ENCODE peak calls at places on chromosome 2, in six cellular contexts. One of them, this sample, is unnamed.

GRCh38 chr2:207792244-207792785 is 22.6 kb upstream of the FZD5 start:
- DNase-seq in stimulated activated CD8-positive, alpha-beta memory T cell treated with anti-CD3 and anti-CD28 coated beads, Interleukin-4, amount 100 ng/mL, for 4 hours: no peak
- DNase-seq in SJSA1: peak
- DNase-seq in fibroblast of the aortic adventitia: peak
- DNase-seq in left ventricle myocardium inferior: no peak
- DNase-seq in activated T-cell treated with anti-CD3 and anti-CD28 coated beads for 1 hour: no peak
- DNase-seq in this sample: peak

GRCh38 chr2:170191166-170191872 is 13.4 kb downstream of the MYO3B start:
- DNase-seq in left ventricle myocardium inferior: no peak
- DNase-seq in stimulated activated CD8-positive, alpha-beta memory T cell treated with anti-CD3 and anti-CD28 coated beads, Interleukin-4, amount 100 ng/mL, for 4 hours: no peak
- DNase-seq in activated T-cell treated with anti-CD3 and anti-CD28 coated beads for 1 hour: no peak
- DNase-seq in fibroblast of the aortic adventitia: no peak
- DNase-seq in SJSA1: no peak
- DNase-seq in this sample: no peak

GRCh38 chr2:197208841-197209240 is 101.7 kb downstream of the ANKRD44 start:
- DNase-seq in SJSA1: no peak
- DNase-seq in left ventricle myocardium inferior: no peak
- DNase-seq in fibroblast of the aortic adventitia: no peak
- DNase-seq in activated T-cell treated with anti-CD3 and anti-CD28 coated beads for 1 hour: no peak
- DNase-seq in stimulated activated CD8-positive, alpha-beta memory T cell treated with anti-CD3 and anti-CD28 coated beads, Interleukin-4, amount 100 ng/mL, for 4 hours: no peak
- DNase-seq in this sample: no peak

GRCh38 chr2:3696542-3696941 is 6.8 kb upstream of the DCDC2C start:
- DNase-seq in stimulated activated CD8-positive, alpha-beta memory T cell treated with anti-CD3 and anti-CD28 coated beads, Interleukin-4, amount 100 ng/mL, for 4 hours: no peak
- DNase-seq in left ventricle myocardium inferior: no peak
- DNase-seq in fibroblast of the aortic adventitia: no peak
- DNase-seq in activated T-cell treated with anti-CD3 and anti-CD28 coated beads for 1 hour: no peak
- DNase-seq in SJSA1: no peak
- DNase-seq in this sample: no peak

GRCh38 chr2:210833403-210833802 is 277.0 kb downstream of the CPS1 start:
- DNase-seq in left ventricle myocardium inferior: no peak
- DNase-seq in activated T-cell treated with anti-CD3 and anti-CD28 coated beads for 1 hour: no peak
- DNase-seq in fibroblast of the aortic adventitia: no peak
- DNase-seq in stimulated activated CD8-positive, alpha-beta memory T cell treated with anti-CD3 and anti-CD28 coated beads, Interleukin-4, amount 100 ng/mL, for 4 hours: no peak
- DNase-seq in SJSA1: no peak
- DNase-seq in this sample: no peak

GRCh38 chr2:141195087-141195486 is 935.7 kb downstream of the LRP1B start:
- DNase-seq in activated T-cell treated with anti-CD3 and anti-CD28 coated beads for 1 hour: no peak
- DNase-seq in SJSA1: no peak
- DNase-seq in stimulated activated CD8-positive, alpha-beta memory T cell treated with anti-CD3 and anti-CD28 coated beads, Interleukin-4, amount 100 ng/mL, for 4 hours: no peak
- DNase-seq in fibroblast of the aortic adventitia: no peak
- DNase-seq in left ventricle myocardium inferior: no peak
- DNase-seq in this sample: no peak

GRCh38 chr2:228039752-228040534 is 141.5 kb downstream of the SPHKAP start:
- DNase-seq in fibroblast of the aortic adventitia: peak
- DNase-seq in activated T-cell treated with anti-CD3 and anti-CD28 coated beads for 1 hour: no peak
- DNase-seq in stimulated activated CD8-positive, alpha-beta memory T cell treated with anti-CD3 and anti-CD28 coated beads, Interleukin-4, amount 100 ng/mL, for 4 hours: no peak
- DNase-seq in left ventricle myocardium inferior: no peak
- DNase-seq in SJSA1: peak
- DNase-seq in this sample: peak

GRCh38 chr2:80091237-80091636 is 213.3 kb downstream of the LRRTM1 start:
- DNase-seq in left ventricle myocardium inferior: no peak
- DNase-seq in stimulated activated CD8-positive, alpha-beta memory T cell treated with anti-CD3 and anti-CD28 coated beads, Interleukin-4, amount 100 ng/mL, for 4 hours: no peak
- DNase-seq in SJSA1: no peak
- DNase-seq in fibroblast of the aortic adventitia: no peak
- DNase-seq in activated T-cell treated with anti-CD3 and anti-CD28 coated beads for 1 hour: no peak
- DNase-seq in this sample: no peak

GRCh38 chr2:135916232-135916631 is 40.0 kb upstream of the MCM6 start:
- DNase-seq in SJSA1: peak
- DNase-seq in activated T-cell treated with anti-CD3 and anti-CD28 coated beads for 1 hour: no peak
- DNase-seq in stimulated activated CD8-positive, alpha-beta memory T cell treated with anti-CD3 and anti-CD28 coated beads, Interleukin-4, amount 100 ng/mL, for 4 hours: no peak
- DNase-seq in left ventricle myocardium inferior: no peak
- DNase-seq in fibroblast of the aortic adventitia: peak
- DNase-seq in this sample: no peak

GRCh38 chr2:9211496-9211895 is 4.9 kb downstream of the ASAP2 start:
- DNase-seq in fibroblast of the aortic adventitia: peak
- DNase-seq in activated T-cell treated with anti-CD3 and anti-CD28 coated beads for 1 hour: no peak
- DNase-seq in SJSA1: no peak
- DNase-seq in stimulated activated CD8-positive, alpha-beta memory T cell treated with anti-CD3 and anti-CD28 coated beads, Interleukin-4, amount 100 ng/mL, for 4 hours: no peak
- DNase-seq in left ventricle myocardium inferior: peak
- DNase-seq in this sample: no peak

GRCh38 chr2:38146917-38147307 is 71.0 kb upstream of the CYP1B1 start:
- DNase-seq in left ventricle myocardium inferior: no peak
- DNase-seq in SJSA1: peak
- DNase-seq in stimulated activated CD8-positive, alpha-beta memory T cell treated with anti-CD3 and anti-CD28 coated beads, Interleukin-4, amount 100 ng/mL, for 4 hours: no peak
- DNase-seq in activated T-cell treated with anti-CD3 and anti-CD28 coated beads for 1 hour: no peak
- DNase-seq in fibroblast of the aortic adventitia: peak
- DNase-seq in this sample: peak

GRCh38 chr2:198054299-198054698 is 249.9 kb downstream of the PLCL1 start:
- DNase-seq in activated T-cell treated with anti-CD3 and anti-CD28 coated beads for 1 hour: peak
- DNase-seq in SJSA1: no peak
- DNase-seq in stimulated activated CD8-positive, alpha-beta memory T cell treated with anti-CD3 and anti-CD28 coated beads, Interleukin-4, amount 100 ng/mL, for 4 hours: no peak
- DNase-seq in fibroblast of the aortic adventitia: peak
- DNase-seq in left ventricle myocardium inferior: peak
- DNase-seq in this sample: peak

GRCh38 chr2:129443235-129443884 is 536.1 kb upstream of the RAB6C start:
- DNase-seq in stimulated activated CD8-positive, alpha-beta memory T cell treated with anti-CD3 and anti-CD28 coated beads, Interleukin-4, amount 100 ng/mL, for 4 hours: no peak
- DNase-seq in SJSA1: no peak
- DNase-seq in left ventricle myocardium inferior: no peak
- DNase-seq in activated T-cell treated with anti-CD3 and anti-CD28 coated beads for 1 hour: no peak
- DNase-seq in fibroblast of the aortic adventitia: no peak
- DNase-seq in this sample: no peak

GRCh38 chr2:46010925-46011490 is 286.2 kb upstream of the EPAS1 start:
- DNase-seq in SJSA1: peak
- DNase-seq in stimulated activated CD8-positive, alpha-beta memory T cell treated with anti-CD3 and anti-CD28 coated beads, Interleukin-4, amount 100 ng/mL, for 4 hours: no peak
- DNase-seq in activated T-cell treated with anti-CD3 and anti-CD28 coated beads for 1 hour: no peak
- DNase-seq in fibroblast of the aortic adventitia: peak
- DNase-seq in left ventricle myocardium inferior: no peak
- DNase-seq in this sample: peak

GRCh38 chr2:154173919-154174318 is 302.2 kb downstream of the GALNT13 start:
- DNase-seq in stimulated activated CD8-positive, alpha-beta memory T cell treated with anti-CD3 and anti-CD28 coated beads, Interleukin-4, amount 100 ng/mL, for 4 hours: no peak
- DNase-seq in SJSA1: no peak
- DNase-seq in left ventricle myocardium inferior: no peak
- DNase-seq in activated T-cell treated with anti-CD3 and anti-CD28 coated beads for 1 hour: no peak
- DNase-seq in fibroblast of the aortic adventitia: no peak
- DNase-seq in this sample: no peak

GRCh38 chr2:12155308-12156061 is 409.1 kb downstream of the LPIN1 start:
- DNase-seq in left ventricle myocardium inferior: no peak
- DNase-seq in activated T-cell treated with anti-CD3 and anti-CD28 coated beads for 1 hour: no peak
- DNase-seq in fibroblast of the aortic adventitia: peak
- DNase-seq in stimulated activated CD8-positive, alpha-beta memory T cell treated with anti-CD3 and anti-CD28 coated beads, Interleukin-4, amount 100 ng/mL, for 4 hours: no peak
- DNase-seq in SJSA1: peak
- DNase-seq in this sample: no peak

GRCh38 chr2:127143851-127144782 is 37.2 kb upstream of the BIN1 start:
- DNase-seq in stimulated activated CD8-positive, alpha-beta memory T cell treated with anti-CD3 and anti-CD28 coated beads, Interleukin-4, amount 100 ng/mL, for 4 hours: no peak
- DNase-seq in activated T-cell treated with anti-CD3 and anti-CD28 coated beads for 1 hour: no peak
- DNase-seq in fibroblast of the aortic adventitia: peak
- DNase-seq in left ventricle myocardium inferior: no peak
- DNase-seq in SJSA1: peak
- DNase-seq in this sample: no peak

GRCh38 chr2:236047176-236047575 is 121.0 kb downstream of the GBX2 start:
- DNase-seq in left ventricle myocardium inferior: no peak
- DNase-seq in stimulated activated CD8-positive, alpha-beta memory T cell treated with anti-CD3 and anti-CD28 coated beads, Interleukin-4, amount 100 ng/mL, for 4 hours: no peak
- DNase-seq in fibroblast of the aortic adventitia: no peak
- DNase-seq in SJSA1: no peak
- DNase-seq in activated T-cell treated with anti-CD3 and anti-CD28 coated beads for 1 hour: no peak
- DNase-seq in this sample: no peak

GRCh38 chr2:151518802-151519201 is 109.1 kb downstream of the RIF1 start:
- DNase-seq in fibroblast of the aortic adventitia: no peak
- DNase-seq in SJSA1: no peak
- DNase-seq in stimulated activated CD8-positive, alpha-beta memory T cell treated with anti-CD3 and anti-CD28 coated beads, Interleukin-4, amount 100 ng/mL, for 4 hours: no peak
- DNase-seq in activated T-cell treated with anti-CD3 and anti-CD28 coated beads for 1 hour: no peak
- DNase-seq in left ventricle myocardium inferior: no peak
- DNase-seq in this sample: no peak

GRCh38 chr2:226794751-226795171 is 4.9 kb downstream of the IRS1 start:
- DNase-seq in stimulated activated CD8-positive, alpha-beta memory T cell treated with anti-CD3 and anti-CD28 coated beads, Interleukin-4, amount 100 ng/mL, for 4 hours: no peak
- DNase-seq in left ventricle myocardium inferior: no peak
- DNase-seq in activated T-cell treated with anti-CD3 and anti-CD28 coated beads for 1 hour: no peak
- DNase-seq in fibroblast of the aortic adventitia: peak
- DNase-seq in SJSA1: peak
- DNase-seq in this sample: no peak

GRCh38 chr2:239973392-239973791 is 51.8 kb downstream of the NDUFA10 start:
- DNase-seq in stimulated activated CD8-positive, alpha-beta memory T cell treated with anti-CD3 and anti-CD28 coated beads, Interleukin-4, amount 100 ng/mL, for 4 hours: no peak
- DNase-seq in SJSA1: no peak
- DNase-seq in left ventricle myocardium inferior: no peak
- DNase-seq in fibroblast of the aortic adventitia: no peak
- DNase-seq in activated T-cell treated with anti-CD3 and anti-CD28 coated beads for 1 hour: no peak
- DNase-seq in this sample: no peak

GRCh38 chr2:207937253-207937652 is 88.1 kb downstream of the PLEKHM3 start:
- DNase-seq in SJSA1: no peak
- DNase-seq in fibroblast of the aortic adventitia: no peak
- DNase-seq in stimulated activated CD8-positive, alpha-beta memory T cell treated with anti-CD3 and anti-CD28 coated beads, Interleukin-4, amount 100 ng/mL, for 4 hours: no peak
- DNase-seq in activated T-cell treated with anti-CD3 and anti-CD28 coated beads for 1 hour: no peak
- DNase-seq in left ventricle myocardium inferior: no peak
- DNase-seq in this sample: no peak

GRCh38 chr2:173354073-173354600 is 535 bp upstream of the CDCA7 start:
- DNase-seq in activated T-cell treated with anti-CD3 and anti-CD28 coated beads for 1 hour: no peak
- DNase-seq in left ventricle myocardium inferior: no peak
- DNase-seq in stimulated activated CD8-positive, alpha-beta memory T cell treated with anti-CD3 and anti-CD28 coated beads, Interleukin-4, amount 100 ng/mL, for 4 hours: no peak
- DNase-seq in SJSA1: no peak
- DNase-seq in fibroblast of the aortic adventitia: peak
- DNase-seq in this sample: peak

GRCh38 chr2:78506301-78506700 is 519.2 kb upstream of the REG3G start:
- DNase-seq in stimulated activated CD8-positive, alpha-beta memory T cell treated with anti-CD3 and anti-CD28 coated beads, Interleukin-4, amount 100 ng/mL, for 4 hours: no peak
- DNase-seq in fibroblast of the aortic adventitia: no peak
- DNase-seq in SJSA1: no peak
- DNase-seq in left ventricle myocardium inferior: no peak
- DNase-seq in activated T-cell treated with anti-CD3 and anti-CD28 coated beads for 1 hour: no peak
- DNase-seq in this sample: no peak

GRCh38 chr2:1546023-1546591 is 132.8 kb downstream of the TPO start:
- DNase-seq in SJSA1: peak
- DNase-seq in left ventricle myocardium inferior: no peak
- DNase-seq in activated T-cell treated with anti-CD3 and anti-CD28 coated beads for 1 hour: peak
- DNase-seq in stimulated activated CD8-positive, alpha-beta memory T cell treated with anti-CD3 and anti-CD28 coated beads, Interleukin-4, amount 100 ng/mL, for 4 hours: no peak
- DNase-seq in fibroblast of the aortic adventitia: peak
- DNase-seq in this sample: peak

GRCh38 chr2:12440731-12441130 is 276.0 kb upstream of the TRIB2 start:
- DNase-seq in fibroblast of the aortic adventitia: no peak
- DNase-seq in SJSA1: no peak
- DNase-seq in left ventricle myocardium inferior: no peak
- DNase-seq in stimulated activated CD8-positive, alpha-beta memory T cell treated with anti-CD3 and anti-CD28 coated beads, Interleukin-4, amount 100 ng/mL, for 4 hours: no peak
- DNase-seq in activated T-cell treated with anti-CD3 and anti-CD28 coated beads for 1 hour: no peak
- DNase-seq in this sample: no peak

GRCh38 chr2:151367571-151367970 is 10.2 kb downstream of the TNFAIP6 start:
- DNase-seq in activated T-cell treated with anti-CD3 and anti-CD28 coated beads for 1 hour: no peak
- DNase-seq in stimulated activated CD8-positive, alpha-beta memory T cell treated with anti-CD3 and anti-CD28 coated beads, Interleukin-4, amount 100 ng/mL, for 4 hours: no peak
- DNase-seq in left ventricle myocardium inferior: no peak
- DNase-seq in fibroblast of the aortic adventitia: no peak
- DNase-seq in SJSA1: no peak
- DNase-seq in this sample: no peak

GRCh38 chr2:186044761-186045160 is 306.2 kb downstream of the FSIP2 start:
- DNase-seq in left ventricle myocardium inferior: no peak
- DNase-seq in SJSA1: no peak
- DNase-seq in fibroblast of the aortic adventitia: no peak
- DNase-seq in activated T-cell treated with anti-CD3 and anti-CD28 coated beads for 1 hour: no peak
- DNase-seq in stimulated activated CD8-positive, alpha-beta memory T cell treated with anti-CD3 and anti-CD28 coated beads, Interleukin-4, amount 100 ng/mL, for 4 hours: no peak
- DNase-seq in this sample: no peak

GRCh38 chr2:43539991-43540860 is 55.6 kb downstream of the THADA start:
- DNase-seq in stimulated activated CD8-positive, alpha-beta memory T cell treated with anti-CD3 and anti-CD28 coated beads, Interleukin-4, amount 100 ng/mL, for 4 hours: no peak
- DNase-seq in left ventricle myocardium inferior: peak
- DNase-seq in fibroblast of the aortic adventitia: peak
- DNase-seq in SJSA1: no peak
- DNase-seq in activated T-cell treated with anti-CD3 and anti-CD28 coated beads for 1 hour: no peak
- DNase-seq in this sample: no peak

GRCh38 chr2:210577263-210578071 is 21.1 kb downstream of the CPS1 start:
- DNase-seq in SJSA1: peak
- DNase-seq in left ventricle myocardium inferior: no peak
- DNase-seq in activated T-cell treated with anti-CD3 and anti-CD28 coated beads for 1 hour: no peak
- DNase-seq in stimulated activated CD8-positive, alpha-beta memory T cell treated with anti-CD3 and anti-CD28 coated beads, Interleukin-4, amount 100 ng/mL, for 4 hours: no peak
- DNase-seq in fibroblast of the aortic adventitia: peak
- DNase-seq in this sample: peak

GRCh38 chr2:84919885-84920580 is 14.6 kb downstream of the TMSB10 start:
- DNase-seq in SJSA1: peak
- DNase-seq in fibroblast of the aortic adventitia: peak
- DNase-seq in activated T-cell treated with anti-CD3 and anti-CD28 coated beads for 1 hour: no peak
- DNase-seq in left ventricle myocardium inferior: no peak
- DNase-seq in stimulated activated CD8-positive, alpha-beta memory T cell treated with anti-CD3 and anti-CD28 coated beads, Interleukin-4, amount 100 ng/mL, for 4 hours: no peak
- DNase-seq in this sample: peak

GRCh38 chr2:148021059-148021985 is at the start of gene MBD5:
- DNase-seq in stimulated activated CD8-positive, alpha-beta memory T cell treated with anti-CD3 and anti-CD28 coated beads, Interleukin-4, amount 100 ng/mL, for 4 hours: peak
- DNase-seq in fibroblast of the aortic adventitia: peak
- DNase-seq in left ventricle myocardium inferior: no peak
- DNase-seq in activated T-cell treated with anti-CD3 and anti-CD28 coated beads for 1 hour: no peak
- DNase-seq in SJSA1: no peak
- DNase-seq in this sample: peak

GRCh38 chr2:86628091-86628522 is 4.4 kb upstream of the RNF103 start:
- DNase-seq in fibroblast of the aortic adventitia: no peak
- DNase-seq in left ventricle myocardium inferior: no peak
- DNase-seq in stimulated activated CD8-positive, alpha-beta memory T cell treated with anti-CD3 and anti-CD28 coated beads, Interleukin-4, amount 100 ng/mL, for 4 hours: no peak
- DNase-seq in SJSA1: no peak
- DNase-seq in activated T-cell treated with anti-CD3 and anti-CD28 coated beads for 1 hour: no peak
- DNase-seq in this sample: no peak

GRCh38 chr2:227545990-227546389 is 52.7 kb upstream of the SCYGR2 start:
- DNase-seq in SJSA1: no peak
- DNase-seq in fibroblast of the aortic adventitia: no peak
- DNase-seq in stimulated activated CD8-positive, alpha-beta memory T cell treated with anti-CD3 and anti-CD28 coated beads, Interleukin-4, amount 100 ng/mL, for 4 hours: no peak
- DNase-seq in activated T-cell treated with anti-CD3 and anti-CD28 coated beads for 1 hour: no peak
- DNase-seq in left ventricle myocardium inferior: no peak
- DNase-seq in this sample: no peak

GRCh38 chr2:8676915-8677645 is 4.8 kb upstream of the ID2 start:
- DNase-seq in left ventricle myocardium inferior: no peak
- DNase-seq in activated T-cell treated with anti-CD3 and anti-CD28 coated beads for 1 hour: no peak
- DNase-seq in stimulated activated CD8-positive, alpha-beta memory T cell treated with anti-CD3 and anti-CD28 coated beads, Interleukin-4, amount 100 ng/mL, for 4 hours: no peak
- DNase-seq in fibroblast of the aortic adventitia: no peak
- DNase-seq in SJSA1: peak
- DNase-seq in this sample: no peak

GRCh38 chr2:239186516-239186915 is 214.3 kb downstream of the HDAC4 start:
- DNase-seq in fibroblast of the aortic adventitia: no peak
- DNase-seq in SJSA1: no peak
- DNase-seq in activated T-cell treated with anti-CD3 and anti-CD28 coated beads for 1 hour: no peak
- DNase-seq in left ventricle myocardium inferior: peak
- DNase-seq in stimulated activated CD8-positive, alpha-beta memory T cell treated with anti-CD3 and anti-CD28 coated beads, Interleukin-4, amount 100 ng/mL, for 4 hours: no peak
- DNase-seq in this sample: no peak

GRCh38 chr2:185978634-185979405 is 240.2 kb downstream of the FSIP2 start:
- DNase-seq in activated T-cell treated with anti-CD3 and anti-CD28 coated beads for 1 hour: no peak
- DNase-seq in SJSA1: no peak
- DNase-seq in fibroblast of the aortic adventitia: peak
- DNase-seq in stimulated activated CD8-positive, alpha-beta memory T cell treated with anti-CD3 and anti-CD28 coated beads, Interleukin-4, amount 100 ng/mL, for 4 hours: no peak
- DNase-seq in left ventricle myocardium inferior: no peak
- DNase-seq in this sample: no peak